ENCODE peak calls at places on chromosomes 12 and 14, in six cellular contexts. A, T, N, J, Z and D are unnamed samples.

GRCh38 chr12:49410833-49411232 is 43.6 kb downstream of the SPATS2 start:
- ATAC-seq in A (no peak), T (no peak), N (no peak), J (no peak), Z (no peak), D (no peak)

GRCh38 chr12:15346488-15346887 is 24.2 kb downstream of the PTPRO start:
- ATAC-seq in A (no peak), T (no peak), N (no peak), J (no peak), Z (no peak), D (no peak)

GRCh38 chr12:29640589-29641345 is 143.0 kb downstream of the TMTC1 start:
- ATAC-seq in A (peak; percentile 75), T (peak; percentile 83), N (peak; percentile 93), J (no peak), Z (peak; percentile 53), D (peak; percentile 51)

GRCh38 chr14:101820283-101820798 is 58.8 kb downstream of the PPP2R5C start:
- ATAC-seq in A (no peak), T (no peak), N (no peak), J (peak; percentile 19), Z (no peak), D (no peak)

GRCh38 chr12:57435288-57435687 is 704 bp downstream of the INHBC start:
- ATAC-seq in A (peak; percentile 9), T (no peak), N (peak; percentile 60), J (no peak), Z (no peak), D (no peak)

GRCh38 chr12:31772685-31773222 is 43.9 kb upstream of the AMN1 start:
- ATAC-seq in A (no peak), T (peak; percentile 54), N (peak; percentile 67), J (no peak), Z (no peak), D (no peak)

GRCh38 chr14:77228056-77228455 is 43.0 kb downstream of the NGB start:
- ATAC-seq in A (no peak), T (peak; percentile 82), N (peak; percentile 45), J (no peak), Z (no peak), D (no peak)

GRCh38 chr12:124774054-124774461 is 89.6 kb downstream of the SCARB1 start:
- ATAC-seq in A (no peak), T (no peak), N (no peak), J (peak; percentile 75), Z (peak; percentile 16), D (no peak)

GRCh38 chr14:33834101-33834955 is 116.5 kb downstream of the EGLN3 start:
- ATAC-seq in A (no peak), T (no peak), N (peak; percentile 59), J (no peak), Z (no peak), D (no peak)

GRCh38 chr12:23964812-23965211 is 15.3 kb upstream of the SOX5 start:
- ATAC-seq in A (peak; percentile 40), T (no peak), N (peak; percentile 49), J (no peak), Z (no peak), D (no peak)

GRCh38 chr12:84172823-84173424 is 739.7 kb downstream of the SLC6A15 start:
- ATAC-seq in A (no peak), T (no peak), N (no peak), J (no peak), Z (no peak), D (no peak)

GRCh38 chr14:61460853-61461611 is 139.7 kb downstream of the PRKCH start:
- ATAC-seq in A (peak; percentile 33), T (peak; percentile 39), N (peak; percentile 64), J (peak; percentile 49), Z (no peak), D (no peak)

GRCh38 chr14:103333754-103334643 is at the start of gene EIF5:
- ATAC-seq in A (peak; percentile 94), T (peak; percentile 92), N (peak; percentile 92), J (peak; percentile 95), Z (peak; percentile 96), D (peak; percentile 97)

GRCh38 chr12:101110856-101111255 is 99.2 kb downstream of the SLC5A8 start:
- ATAC-seq in A (no peak), T (no peak), N (no peak), J (no peak), Z (no peak), D (no peak)

GRCh38 chr14:58639842-58640484 is 2.2 kb downstream of the DACT1 start:
- ATAC-seq in A (no peak), T (peak; percentile 16), N (peak; percentile 31), J (peak; percentile 21), Z (peak; percentile 52), D (no peak)

GRCh38 chr14:63295991-63296630 is 22.6 kb downstream of the GPHB5 start:
- ATAC-seq in A (no peak), T (no peak), N (no peak), J (peak; percentile 14), Z (no peak), D (peak; percentile 19)

GRCh38 chr12:10186299-10186698 is 7.5 kb downstream of the TMEM52B start:
- ATAC-seq in A (no peak), T (no peak), N (no peak), J (no peak), Z (peak; percentile 79), D (no peak)

GRCh38 chr12:113019045-113019444 is 37.5 kb upstream of the DTX1 start:
- ATAC-seq in A (no peak), T (no peak), N (no peak), J (no peak), Z (no peak), D (no peak)

GRCh38 chr12:2443766-2444165 is 351.0 kb upstream of the FKBP4 start:
- ATAC-seq in A (no peak), T (no peak), N (no peak), J (no peak), Z (no peak), D (no peak)

GRCh38 chr12:122851820-122852219 is 16.6 kb downstream of the HIP1R start:
- ATAC-seq in A (no peak), T (no peak), N (no peak), J (no peak), Z (no peak), D (peak; percentile 63)

GRCh38 chr12:55631056-55631455 is 5.6 kb upstream of the OR10P1 start:
- ATAC-seq in A (no peak), T (no peak), N (no peak), J (no peak), Z (no peak), D (no peak)

GRCh38 chr14:22555573-22556011 is 33.4 kb downstream of the DAD1 start:
- ATAC-seq in A (no peak), T (no peak), N (no peak), J (peak; percentile 11), Z (no peak), D (no peak)

GRCh38 chr14:77303417-77304156 is 17.1 kb downstream of the POMT2 start:
- ATAC-seq in A (peak; percentile 80), T (peak; percentile 72), N (peak; percentile 74), J (peak; percentile 54), Z (peak; percentile 89), D (peak; percentile 81)

GRCh38 chr14:53153702-53154112 is 584 bp upstream of the DDHD1 start:
- ATAC-seq in A (no peak), T (no peak), N (no peak), J (no peak), Z (no peak), D (no peak)

GRCh38 chr14:64841772-64842490 is 37.8 kb downstream of the SPTB start:
- ATAC-seq in A (peak; percentile 80), T (no peak), N (no peak), J (no peak), Z (no peak), D (no peak)

GRCh38 chr14:37027188-37027824 is 145.1 kb downstream of the SLC25A21 start:
- ATAC-seq in A (peak; percentile 85), T (no peak), N (no peak), J (no peak), Z (no peak), D (no peak)

GRCh38 chr14:69287096-69287991 is 27.4 kb downstream of the GALNT16 start:
- ATAC-seq in A (peak; percentile 61), T (peak; percentile 74), N (peak; percentile 83), J (no peak), Z (peak; percentile 43), D (peak; percentile 31)

GRCh38 chr12:4104722-4105244 is 168.8 kb upstream of the CCND2 start:
- ATAC-seq in A (no peak), T (no peak), N (no peak), J (no peak), Z (no peak), D (no peak)

GRCh38 chr12:20120296-20120695 is 248.0 kb upstream of the PDE3A start:
- ATAC-seq in A (no peak), T (no peak), N (no peak), J (no peak), Z (no peak), D (no peak)

GRCh38 chr12:26158078-26158764 is 33.4 kb upstream of the BHLHE41 start:
- ATAC-seq in A (no peak), T (peak; percentile 56), N (peak; percentile 69), J (no peak), Z (no peak), D (no peak)

GRCh38 chr12:117032593-117033381 is 66.4 kb downstream of the TESC start:
- ATAC-seq in A (no peak), T (peak; percentile 25), N (no peak), J (peak; percentile 43), Z (peak; percentile 54), D (peak; percentile 48)

GRCh38 chr14:81209187-81209836 is 11.4 kb downstream of the GTF2A1 start:
- ATAC-seq in A (no peak), T (no peak), N (no peak), J (peak; percentile 84), Z (no peak), D (no peak)

GRCh38 chr14:62076368-62076767 is 314.1 kb downstream of the SNAPC1 start:
- ATAC-seq in A (no peak), T (no peak), N (no peak), J (no peak), Z (no peak), D (no peak)

GRCh38 chr12:132219323-132219722 is 75.1 kb downstream of the NOC4L start:
- ATAC-seq in A (no peak), T (peak; percentile 43), N (peak; percentile 13), J (no peak), Z (no peak), D (no peak)
- TF ChIP-seq POLR2A in A (no peak), T (no peak), N (no peak), J (no peak), Z (no peak), D (no peak)

GRCh38 chr14:23571701-23572523 is 4.3 kb upstream of the AP1G2 start:
- ATAC-seq in A (no peak), T (no peak), N (peak; percentile 7), J (no peak), Z (no peak), D (no peak)
- TF ChIP-seq POLR2AphosphoS5 in A (no peak), T (no peak), N (no peak), J (no peak), Z (no peak), D (no peak)

GRCh38 chr14:76117789-76118188 is 33.9 kb upstream of the GPATCH2L start:
- ATAC-seq in A (no peak), T (no peak), N (no peak), J (no peak), Z (no peak), D (no peak)
- H3K4me3 ChIP-seq in A (no peak overlapping the region), T (no peak overlapping the region), N (no peak overlapping the region), J (no peak overlapping the region), Z (no peak overlapping the region), D (no peak overlapping the region)

GRCh38 chr14:24135834-24136683 is at the start of gene PSME1:
- ATAC-seq in A (peak; percentile 97), T (peak; percentile 92), N (peak; percentile 86), J (peak; percentile 94), Z (peak; percentile 99), D (peak; percentile 98)
- TF ChIP-seq POLR2A in A (peak; percentile 58), T (peak; percentile 70), N (no peak), J (peak; percentile 86), Z (peak; percentile 76), D (peak; percentile 55)